ENCODE peak calls at places on chromosomes 3 and 15, in nine cellular contexts. I is stimulated activated naive CD4-positive, alpha-beta T cell treated with Interleukin-2 at 50 U/mL for 16 hours; M is endothelial cell; S is T-helper 9 cell; L is amniotic stem cell; A is progenitor cell of endocrine pancreas; R is WTC11; G is psoas muscle; E is SJSA1. O is an unnamed sample.

GRCh38 chr3:182729903-182730674 is 63.2 kb upstream of the ATP11B start:
- DNase-seq in I (no peak), M (no peak), S (no peak), L (no peak), A (no peak), R (no peak), G (no peak), E (no peak), O (no peak)

GRCh38 chr3:84965141-84965540 is 6.4 kb downstream of the CADM2 start:
- DNase-seq in I (no peak), M (peak), S (no peak), L (no peak), A (peak), R (peak), G (no peak), E (no peak), O (peak)

GRCh38 chr15:31212286-31212685 is 110.8 kb upstream of the TRPM1 start:
- DNase-seq in I (no peak), M (no peak), S (no peak), L (no peak), A (no peak), R (no peak), G (no peak), E (no peak), O (no peak)

GRCh38 chr3:102156426-102156825 is 278.4 kb upstream of the ZPLD1 start:
- DNase-seq in I (no peak), M (no peak), S (no peak), L (peak), A (no peak), R (no peak), G (no peak), E (peak), O (no peak)

GRCh38 chr15:80550219-80550909 is 144.7 kb upstream of the ABHD17C start:
- DNase-seq in I (no peak), M (no peak), S (no peak), L (peak), A (no peak), R (no peak), G (no peak), E (peak), O (no peak)

GRCh38 chr3:111338059-111338698 is 203.8 kb upstream of the CD96 start:
- DNase-seq in I (peak), M (peak), S (peak), L (peak), A (peak), R (peak), G (no peak), E (peak), O (peak)

GRCh38 chr15:65042776-65043322 is 2.3 kb upstream of the SLC51B start:
- DNase-seq in I (no peak), M (no peak), S (no peak), L (no peak), A (no peak), R (no peak), G (no peak), E (no peak), O (no peak)

GRCh38 chr3:98612587-98612986 is 19.2 kb upstream of the CPOX start:
- DNase-seq in I (no peak), M (no peak), S (no peak), L (no peak), A (no peak), R (peak), G (no peak), E (no peak), O (no peak)

GRCh38 chr15:82133251-82133650 is 87.4 kb upstream of the MEX3B start:
- DNase-seq in I (no peak), M (no peak), S (no peak), L (no peak), A (no peak), R (no peak), G (no peak), E (no peak), O (no peak)

GRCh38 chr15:92884813-92885461 is 15.2 kb upstream of the CHD2 start:
- DNase-seq in I (no peak), M (no peak), S (no peak), L (no peak), A (no peak), R (no peak), G (no peak), E (peak), O (no peak)

GRCh38 chr3:27521179-27521871 is 37.1 kb upstream of the SLC4A7 start:
- DNase-seq in I (no peak), M (no peak), S (no peak), L (peak), A (no peak), R (no peak), G (no peak), E (peak), O (no peak)

GRCh38 chr3:36305929-36306520 is 74.3 kb upstream of the STAC start:
- DNase-seq in I (no peak), M (no peak), S (no peak), L (no peak), A (no peak), R (no peak), G (no peak), E (peak), O (no peak)

GRCh38 chr3:20843037-20843436 is 657.0 kb upstream of the SGO1 start:
- DNase-seq in I (no peak), M (no peak), S (no peak), L (no peak), A (no peak), R (no peak), G (no peak), E (no peak), O (no peak)

GRCh38 chr15:90291679-90292356 is 26.3 kb downstream of the NGRN start:
- DNase-seq in I (no peak), M (no peak), S (no peak), L (no peak), A (no peak), R (peak), G (no peak), E (no peak), O (no peak)

GRCh38 chr3:157147099-157147803 is 12.7 kb downstream of the CCNL1 start:
- DNase-seq in I (no peak), M (no peak), S (no peak), L (no peak), A (no peak), R (no peak), G (no peak), E (no peak), O (no peak)

O was measured in D721Med.